ENCODE peak calls at places on chromosomes 11 and 22, in six cellular contexts. P is HL-60, O is HepG2, H is H1, V is SK-N-SH, Z is K562. D is an unnamed sample.

GRCh38 chr11:10642298-10642697 is 51.3 kb downstream of the IRAG1 start:
- DNase-seq in P (no peak), O (no peak), V (no peak), Z (no peak), H (no peak), D (no peak)

GRCh38 chr11:96324912-96325311 is 18.1 kb downstream of the MAML2 start:
- DNase-seq in Z (no peak), P (no peak), V (no peak), H (no peak), O (no peak), D (no peak)

GRCh38 chr11:31340903-31341572 is 28.5 kb downstream of the DCDC1 start:
- DNase-seq in Z (peak; percentile 20), H (peak; percentile 46), P (no peak), V (peak; percentile 12), O (peak; percentile 45), D (no peak)

GRCh38 chr11:93169950-93170561 is 27.7 kb downstream of the SLC36A4 start:
- DNase-seq in O (peak; percentile 24), V (peak; percentile 13), P (no peak), H (no peak), Z (no peak), D (no peak)

GRCh38 chr22:31093090-31093850 is 12.2 kb downstream of the SMTN start:
- DNase-seq in O (no peak), P (no peak), H (peak; percentile 48), Z (no peak), V (peak; percentile 31), D (no peak)

GRCh38 chr22:45302047-45302446 is 7.7 kb upstream of the FAM118A start:
- DNase-seq in O (peak; percentile 81), P (peak; percentile 61), H (no peak), Z (no peak), V (no peak), D (no peak)

GRCh38 chr11:95330332-95330731 is 99.3 kb upstream of the SESN3 start:
- DNase-seq in V (no peak), Z (no peak), H (no peak), P (no peak), O (no peak), D (no peak)

GRCh38 chr11:95647355-95647754 is 142.2 kb downstream of the FAM76B start:
- DNase-seq in P (no peak), V (no peak), Z (no peak), O (no peak), H (no peak), D (no peak)

GRCh38 chr11:19218216-19218615 is 16.4 kb upstream of the CSRP3 start:
- DNase-seq in H (no peak), Z (no peak), O (no peak), P (no peak), V (no peak), D (no peak)

GRCh38 chr11:127055240-127055639 is 54.7 kb upstream of the KIRREL3 start:
- DNase-seq in H (no peak), Z (no peak), V (no peak), O (no peak), P (no peak), D (no peak)

GRCh38 chr11:2267871-2268825 is 2.2 kb downstream of the ASCL2 start:
- DNase-seq in O (no peak), H (no peak), Z (no peak), P (no peak), V (no peak), D (no peak)

GRCh38 chr22:49668402-49668801 is 159.3 kb downstream of the BRD1 start:
- DNase-seq in P (no peak), O (no peak), H (peak; percentile 33), V (no peak), Z (no peak), D (no peak)

GRCh38 chr11:119342023-119342300 is 1.3 kb upstream of the C1QTNF5 start:
- DNase-seq in O (no peak), H (no peak), Z (no peak), V (no peak), P (no peak), D (no peak)

GRCh38 chr11:124879229-124879998 is 14.2 kb downstream of the ROBO3 start:
- DNase-seq in P (no peak), O (no peak), Z (no peak), V (no peak), H (no peak), D (no peak)

GRCh38 chr22:40276877-40277823 is 69.2 kb upstream of the ADSL start:
- DNase-seq in H (no peak), Z (no peak), V (no peak), P (no peak), O (no peak), D (no peak)

GRCh38 chr11:109432105-109432504 is 10.1 kb downstream of the C11orf87 start:
- DNase-seq in O (no peak), P (no peak), H (no peak), Z (no peak), V (no peak), D (no peak)

GRCh38 chr11:116070555-116070954 is 566.3 kb upstream of the CADM1 start:
- DNase-seq in V (no peak), P (no peak), Z (no peak), O (no peak), H (no peak), D (no peak)

DNA sequence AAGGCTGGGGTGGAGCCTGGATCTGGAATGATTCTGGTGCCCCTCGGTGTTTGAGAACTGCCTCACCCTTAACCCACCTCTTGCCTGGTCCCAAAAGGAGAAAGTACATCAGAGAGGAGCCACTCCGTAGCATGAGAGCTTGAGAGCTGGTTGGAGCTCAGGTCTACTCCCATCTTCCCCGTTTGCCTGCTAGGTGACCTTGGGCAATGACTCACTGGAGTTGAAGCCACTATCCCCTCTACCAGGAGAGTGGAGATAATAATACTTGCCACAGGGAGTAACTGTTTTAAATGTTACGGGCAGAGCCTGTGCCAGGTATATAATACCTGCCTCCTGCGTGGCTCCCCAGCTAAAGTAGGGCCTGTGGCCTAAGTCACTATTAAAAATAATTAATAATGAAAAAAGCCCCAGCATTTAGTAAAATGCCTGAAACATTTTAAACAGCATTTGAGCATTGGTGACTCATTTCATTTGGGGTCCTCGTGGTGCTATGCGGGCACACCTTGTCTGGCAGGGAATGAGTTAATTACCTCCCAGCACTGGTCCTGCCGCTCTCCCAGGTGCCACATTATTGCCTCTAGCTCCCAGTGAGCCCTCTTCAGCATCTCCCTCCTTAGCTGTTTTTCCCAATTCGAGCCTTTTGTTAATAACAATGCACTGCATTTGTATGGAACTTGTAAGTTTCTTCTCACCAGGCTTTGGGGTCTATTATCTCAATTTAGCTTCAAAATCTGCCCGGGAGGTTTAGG is 22.5 kb downstream of the CYTH4 start:
- DNase-seq in V (no peak), Z (peak; percentile 32), P (no peak), H (no peak), O (peak; percentile 22), D (no peak)
- TF ChIP-seq GABPA in V (no peak), Z (no peak), P (no peak), H (no peak), O (no peak), D (no peak)

GRCh38 chr11:122032317-122032716 is 83.7 kb downstream of the BLID start:
- DNase-seq in H (no peak), O (no peak), V (no peak), P (no peak), Z (no peak), D (no peak)
- TF ChIP-seq GABPA in H (no peak), O (no peak), V (no peak), P (no peak), Z (no peak), D (no peak)

GRCh38 chr11:70243912-70244652 is 26.4 kb upstream of the PPFIA1 start:
- DNase-seq in P (no peak), H (no peak), O (no peak), V (no peak), Z (no peak), D (no peak)
- TF ChIP-seq GABPA in P (no peak), H (no peak), O (no peak), V (no peak), Z (no peak), D (no peak)

GRCh38 chr11:86548278-86548917 is 124.0 kb downstream of the ME3 start:
- DNase-seq in O (no peak), H (no peak), P (no peak), V (no peak), Z (no peak), D (no peak)
- TF ChIP-seq GABPA in O (no peak), H (no peak), P (no peak), V (no peak), Z (no peak), D (no peak)

GRCh38 chr11:105109353-105109752 is 30.2 kb downstream of the CARD18 start:
- DNase-seq in P (no peak), Z (no peak), H (no peak), O (no peak), V (no peak), D (no peak)

GRCh38 chr11:105109855-105110750 is 29.5 kb downstream of the CARD18 start:
- DNase-seq in Z (no peak), V (no peak), H (no peak), O (no peak), P (no peak), D (no peak)

GRCh38 chr11:105108247-105108646 is 31.3 kb downstream of the CARD18 start:
- DNase-seq in Z (no peak), P (no peak), O (no peak), V (no peak), H (no peak), D (no peak)

GRCh38 chr11:105100976-105101630 is 38.5 kb downstream of the CARD18 start:
- DNase-seq in P (peak; percentile 16), Z (no peak), V (no peak), O (no peak), H (no peak), D (no peak)

DNA sequence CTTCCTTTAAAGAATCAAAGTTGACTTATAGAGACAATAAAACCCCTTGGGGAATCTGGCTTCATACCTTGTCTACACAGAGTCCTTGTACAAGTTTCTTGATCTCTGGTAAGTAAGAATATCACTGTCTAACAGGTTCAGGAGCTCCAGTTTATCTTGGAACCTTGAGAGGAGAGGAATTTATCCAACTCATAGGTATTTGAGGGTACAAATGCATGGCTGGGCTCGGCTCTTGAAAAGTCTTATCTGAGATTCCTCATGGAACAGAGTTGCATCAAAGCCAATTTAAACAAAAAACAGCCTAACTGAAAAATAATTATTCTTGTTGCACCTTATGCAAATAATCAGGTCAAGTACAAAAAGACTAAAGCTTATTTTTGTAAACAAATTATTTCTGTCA is 33.4 kb downstream of the CARD18 start:
- DNase-seq in P (no peak), O (no peak), Z (no peak), H (no peak), V (no peak), D (no peak)
- TF ChIP-seq GABPA in P (no peak), O (no peak), Z (no peak), H (no peak), V (no peak), D (no peak)

DNA sequence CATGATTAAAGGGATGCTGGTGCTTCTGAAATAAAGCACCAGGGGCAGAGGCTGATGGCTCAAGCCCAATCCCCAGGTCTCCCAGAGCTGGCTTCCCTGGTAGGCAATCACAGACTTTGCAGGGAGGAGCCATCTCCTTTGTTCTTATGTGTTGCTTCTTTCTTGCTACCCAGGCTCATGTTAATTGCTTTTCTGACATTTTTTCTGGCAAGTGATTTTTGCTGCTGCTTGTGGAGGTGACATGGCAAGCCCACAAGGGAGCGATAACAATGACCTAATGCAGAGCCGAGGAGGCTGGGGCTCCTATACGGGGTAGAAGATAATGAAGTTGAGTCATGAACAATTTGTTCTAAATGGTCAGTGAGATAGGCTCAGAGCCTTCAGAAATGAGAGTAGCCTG is 25.3 kb upstream of the PLET1 start:
- DNase-seq in H (no peak), P (no peak), O (no peak), V (no peak), Z (peak; percentile 40), D (no peak)
- TF ChIP-seq GABPA in H (no peak), P (no peak), O (no peak), V (no peak), Z (no peak), D (no peak)

GRCh38 chr22:23220485-23221350 is 40.4 kb downstream of the BCR start:
- DNase-seq in O (no peak), P (peak; percentile 85), H (no peak), Z (peak; percentile 67), V (no peak), D (no peak)
- TF ChIP-seq GABPA in O (no peak), P (no peak), H (no peak), Z (no peak), V (no peak), D (no peak)

D was measured in GM12878.